ENCODE peak calls at places on chromosomes 16 and 17, in seven cellular contexts. One of them, this sample, is unnamed.

GRCh38 chr16:69112285-69113129 is 7.1 kb downstream of the HAS3 start:
- DNase-seq in NCI-H1694 treated with DMSO at 0.1 percent for 48 hours: peak; percentile 13
- DNase-seq in Caki2: no peak
- DNase-seq in tibial nerve: no peak
- DNase-seq in progenitor cell of endocrine pancreas: peak; percentile 62
- DNase-seq in stimulated activated CD4-positive, alpha-beta T cell treated with anti-CD3 and anti-CD28 coated beads, Interleukin-2, amount 100 ng/mL, for 48 hours: peak; percentile 57
- DNase-seq in omental fat pad: peak; percentile 31
- DNase-seq in this sample: peak; percentile 55

GRCh38 chr17:975321-975982 is 4.1 kb downstream of the NXN start:
- DNase-seq in Caki2: no peak
- DNase-seq in NCI-H1694 treated with DMSO at 0.1 percent for 48 hours: no peak
- DNase-seq in omental fat pad: no peak
- DNase-seq in tibial nerve: no peak
- DNase-seq in stimulated activated CD4-positive, alpha-beta T cell treated with anti-CD3 and anti-CD28 coated beads, Interleukin-2, amount 100 ng/mL, for 48 hours: no peak
- DNase-seq in progenitor cell of endocrine pancreas: no peak
- DNase-seq in this sample: no peak

GRCh38 chr16:71542377-71542776 is 16.2 kb downstream of the CHST4 start:
- DNase-seq in tibial nerve: no peak
- DNase-seq in progenitor cell of endocrine pancreas: peak; percentile 18
- DNase-seq in omental fat pad: peak; percentile 60
- DNase-seq in stimulated activated CD4-positive, alpha-beta T cell treated with anti-CD3 and anti-CD28 coated beads, Interleukin-2, amount 100 ng/mL, for 48 hours: peak; percentile 69
- DNase-seq in Caki2: no peak
- DNase-seq in NCI-H1694 treated with DMSO at 0.1 percent for 48 hours: peak; percentile 3
- DNase-seq in this sample: no peak

GRCh38 chr16:50979806-50980620 is 171.1 kb downstream of the SALL1 start:
- DNase-seq in omental fat pad: no peak
- DNase-seq in Caki2: no peak
- DNase-seq in NCI-H1694 treated with DMSO at 0.1 percent for 48 hours: no peak
- DNase-seq in progenitor cell of endocrine pancreas: no peak
- DNase-seq in stimulated activated CD4-positive, alpha-beta T cell treated with anti-CD3 and anti-CD28 coated beads, Interleukin-2, amount 100 ng/mL, for 48 hours: no peak
- DNase-seq in tibial nerve: no peak
- DNase-seq in this sample: no peak

GRCh38 chr17:35291802-35292201 is 48.9 kb downstream of the SLFN5 start:
- DNase-seq in stimulated activated CD4-positive, alpha-beta T cell treated with anti-CD3 and anti-CD28 coated beads, Interleukin-2, amount 100 ng/mL, for 48 hours: no peak
- DNase-seq in omental fat pad: no peak
- DNase-seq in progenitor cell of endocrine pancreas: no peak
- DNase-seq in Caki2: no peak
- DNase-seq in NCI-H1694 treated with DMSO at 0.1 percent for 48 hours: no peak
- DNase-seq in tibial nerve: no peak
- DNase-seq in this sample: no peak

GRCh38 chr16:58306327-58306726 is 11.5 kb upstream of the PRSS54 start:
- DNase-seq in stimulated activated CD4-positive, alpha-beta T cell treated with anti-CD3 and anti-CD28 coated beads, Interleukin-2, amount 100 ng/mL, for 48 hours: peak; percentile 50
- DNase-seq in omental fat pad: no peak
- DNase-seq in Caki2: no peak
- DNase-seq in NCI-H1694 treated with DMSO at 0.1 percent for 48 hours: no peak
- DNase-seq in progenitor cell of endocrine pancreas: no peak
- DNase-seq in tibial nerve: no peak
- DNase-seq in this sample: no peak

GRCh38 chr16:9134739-9135138 is 43.3 kb downstream of the HAPSTR1 start:
- DNase-seq in progenitor cell of endocrine pancreas: peak; percentile 32
- DNase-seq in tibial nerve: no peak
- DNase-seq in omental fat pad: no peak
- DNase-seq in NCI-H1694 treated with DMSO at 0.1 percent for 48 hours: peak; percentile 25
- DNase-seq in stimulated activated CD4-positive, alpha-beta T cell treated with anti-CD3 and anti-CD28 coated beads, Interleukin-2, amount 100 ng/mL, for 48 hours: peak; percentile 50
- DNase-seq in Caki2: no peak
- DNase-seq in this sample: peak; percentile 64

GRCh38 chr16:82542714-82543113 is 84.1 kb upstream of the CDH13 start:
- DNase-seq in Caki2: no peak
- DNase-seq in omental fat pad: no peak
- DNase-seq in stimulated activated CD4-positive, alpha-beta T cell treated with anti-CD3 and anti-CD28 coated beads, Interleukin-2, amount 100 ng/mL, for 48 hours: no peak
- DNase-seq in NCI-H1694 treated with DMSO at 0.1 percent for 48 hours: no peak
- DNase-seq in progenitor cell of endocrine pancreas: no peak
- DNase-seq in tibial nerve: no peak
- DNase-seq in this sample: no peak

This sample was measured in tibial artery.